ENCODE peak calls at places on chromosomes 13 and 19, in four cellular contexts. One of them, this sample, is unnamed.

GRCh38 chr19:33472696-33473624 is 48.6 kb downstream of the PEPD start:
- DNase-seq in HL-60: no peak
- DNase-seq in K562: no peak
- DNase-seq in GM12878: no peak
- DNase-seq in this sample: no peak

GRCh38 chr13:106630162-106630561 is 62.2 kb upstream of the ARGLU1 start:
- DNase-seq in HL-60: no peak
- DNase-seq in K562: no peak
- DNase-seq in GM12878: no peak
- DNase-seq in this sample: no peak

GRCh38 chr13:24323739-24324075 is 14.3 kb downstream of the C1QTNF9 start:
- DNase-seq in HL-60: no peak
- DNase-seq in K562: no peak
- DNase-seq in GM12878: no peak
- DNase-seq in this sample: no peak

GRCh38 chr13:44219808-44220544 is 153.6 kb upstream of the SERP2 start:
- DNase-seq in HL-60: no peak
- DNase-seq in K562: no peak
- DNase-seq in GM12878: no peak
- DNase-seq in this sample: no peak

GRCh38 chr13:51825165-51825592 is 19.8 kb downstream of the TMEM272 start:
- DNase-seq in HL-60: peak; percentile 94
- DNase-seq in K562: no peak
- DNase-seq in GM12878: no peak
- DNase-seq in this sample: no peak

GRCh38 chr19:39966617-39967016 is 4.3 kb upstream of the PSMC4 start:
- DNase-seq in HL-60: no peak
- DNase-seq in K562: no peak
- DNase-seq in GM12878: no peak
- DNase-seq in this sample: no peak

GRCh38 chr13:34578471-34578870 is 363.6 kb upstream of the NBEA start:
- DNase-seq in HL-60: no peak
- DNase-seq in K562: no peak
- DNase-seq in GM12878: no peak
- DNase-seq in this sample: no peak

GRCh38 chr19:47713046-47714021 is at the start of gene EHD2:
- DNase-seq in HL-60: peak; percentile 46
- DNase-seq in K562: peak; percentile 97
- DNase-seq in GM12878: no peak
- DNase-seq in this sample: peak; percentile 62

DNA sequence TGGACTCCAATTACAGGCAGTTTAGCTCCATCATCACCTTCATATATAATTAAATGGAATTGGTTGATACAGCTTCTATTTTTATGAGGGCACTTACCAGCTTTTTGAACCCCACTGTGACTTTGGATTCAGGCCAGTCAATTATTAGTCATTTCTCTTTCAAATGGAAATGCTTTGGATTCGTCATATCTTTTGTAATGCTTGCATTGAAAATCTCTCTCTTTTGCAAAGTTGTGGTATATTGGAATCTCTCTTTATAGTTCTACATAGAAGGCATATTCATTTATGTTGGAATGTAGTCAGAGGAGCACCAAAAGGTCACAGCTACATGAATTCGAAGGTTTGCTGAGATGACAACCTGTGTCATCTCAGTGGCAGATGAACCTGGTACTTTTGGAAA is 1074.3 kb upstream of the SLC10A2 start:
- DNase-seq in HL-60: no peak
- DNase-seq in K562: no peak
- DNase-seq in GM12878: no peak
- DNase-seq in this sample: no peak
- TF ChIP-seq SPI1 in HL-60: no peak
- TF ChIP-seq SPI1 in K562: no peak
- TF ChIP-seq SPI1 in GM12878: no peak
- TF ChIP-seq SPI1 in this sample: no peak

DNA sequence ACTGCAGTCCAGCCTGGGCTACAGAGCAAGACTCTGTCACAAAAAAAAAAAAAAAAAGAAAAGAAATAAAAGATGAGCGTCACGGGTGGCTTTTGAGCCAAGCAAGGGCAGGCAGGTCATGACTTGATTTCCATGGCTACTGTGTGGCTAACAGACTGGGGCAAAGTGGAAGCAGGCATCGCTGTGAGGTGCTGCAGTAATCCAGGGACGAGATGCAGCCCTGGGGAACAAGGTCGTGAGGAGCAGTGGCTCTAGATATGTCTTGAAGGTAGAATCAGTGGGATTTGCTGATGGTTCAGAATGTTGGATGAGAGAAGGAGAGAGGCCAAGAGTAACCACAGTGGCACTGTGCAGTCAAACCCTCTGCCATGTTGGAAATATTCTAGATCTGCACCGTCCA is 14.2 kb downstream of the HAS1 start:
- DNase-seq in HL-60: no peak
- DNase-seq in K562: no peak
- DNase-seq in GM12878: no peak
- DNase-seq in this sample: no peak
- TF ChIP-seq SPI1 in HL-60: no peak
- TF ChIP-seq SPI1 in K562: no peak
- TF ChIP-seq SPI1 in GM12878: no peak
- TF ChIP-seq SPI1 in this sample: no peak

GRCh38 chr19:48837081-48837524 is 812 bp upstream of the HSD17B14 start:
- DNase-seq in HL-60: no peak
- DNase-seq in K562: no peak
- DNase-seq in GM12878: peak; percentile 67
- DNase-seq in this sample: peak; percentile 93
- TF ChIP-seq SPI1 in HL-60: no peak
- TF ChIP-seq SPI1 in K562: no peak
- TF ChIP-seq SPI1 in GM12878: no peak
- TF ChIP-seq SPI1 in this sample: no peak

GRCh38 chr19:34578173-34578572 is 96.6 kb downstream of the WTIP start:
- DNase-seq in HL-60: no peak
- DNase-seq in K562: no peak
- DNase-seq in GM12878: no peak
- DNase-seq in this sample: no peak

GRCh38 chr19:34578751-34579150 is 97.2 kb downstream of the WTIP start:
- DNase-seq in HL-60: no peak
- DNase-seq in K562: no peak
- DNase-seq in GM12878: no peak
- DNase-seq in this sample: no peak

GRCh38 chr19:34577056-34577455 is 95.5 kb downstream of the WTIP start:
- DNase-seq in HL-60: no peak
- DNase-seq in K562: no peak
- DNase-seq in GM12878: no peak
- DNase-seq in this sample: no peak

GRCh38 chr19:34576292-34576691 is 94.7 kb downstream of the WTIP start:
- DNase-seq in HL-60: no peak
- DNase-seq in K562: no peak
- DNase-seq in GM12878: no peak
- DNase-seq in this sample: no peak

GRCh38 chr19:34577531-34578101 is 96.1 kb downstream of the WTIP start:
- DNase-seq in HL-60: no peak
- DNase-seq in K562: peak; percentile 61
- DNase-seq in GM12878: no peak
- DNase-seq in this sample: no peak
- TF ChIP-seq SPI1 in HL-60: no peak
- TF ChIP-seq SPI1 in K562: no peak
- TF ChIP-seq SPI1 in GM12878: no peak
- TF ChIP-seq SPI1 in this sample: no peak

GRCh38 chr13:101628900-101629299 is 176.4 kb downstream of the ITGBL1 start:
- DNase-seq in HL-60: no peak
- DNase-seq in K562: no peak
- DNase-seq in GM12878: no peak
- DNase-seq in this sample: no peak
- TF ChIP-seq SPI1 in HL-60: no peak
- TF ChIP-seq SPI1 in K562: no peak
- TF ChIP-seq SPI1 in GM12878: no peak
- TF ChIP-seq SPI1 in this sample: no peak

GRCh38 chr19:45971260-45971902 is 2.3 kb downstream of the NOVA2 start:
- DNase-seq in HL-60: no peak
- DNase-seq in K562: no peak
- DNase-seq in GM12878: no peak
- DNase-seq in this sample: no peak

GRCh38 chr19:45972944-45973525 is 630 bp downstream of the NOVA2 start:
- DNase-seq in HL-60: no peak
- DNase-seq in K562: peak; percentile 37
- DNase-seq in GM12878: no peak
- DNase-seq in this sample: no peak

GRCh38 chr19:45969676-45970075 is 4.0 kb downstream of the NOVA2 start:
- DNase-seq in HL-60: no peak
- DNase-seq in K562: no peak
- DNase-seq in GM12878: no peak
- DNase-seq in this sample: no peak

GRCh38 chr19:45973564-45974338 is at the start of gene NOVA2:
- DNase-seq in HL-60: peak; percentile 18
- DNase-seq in K562: peak; percentile 99
- DNase-seq in GM12878: peak; percentile 19
- DNase-seq in this sample: no peak

GRCh38 chr19:45972081-45972943 is 1.4 kb downstream of the NOVA2 start:
- DNase-seq in HL-60: peak; percentile 10
- DNase-seq in K562: peak; percentile 32
- DNase-seq in GM12878: no peak
- DNase-seq in this sample: no peak
- TF ChIP-seq SPI1 in HL-60: no peak
- TF ChIP-seq SPI1 in K562: no peak
- TF ChIP-seq SPI1 in GM12878: no peak
- TF ChIP-seq SPI1 in this sample: no peak